ENCODE peak calls at places on chromosome 6, in ten cellular contexts. J, H, F, P, O, A, C, X, S and T are unnamed samples.

GRCh38 chr6:64736421-64736950 is 970.5 kb downstream of the EYS start:
- DNase-seq in J (no peak), H (no peak), F (no peak), P (no peak), O (peak), A (no peak), C (no peak), X (no peak), S (no peak), T (no peak)

GRCh38 chr6:136306466-136306865 is 16.8 kb upstream of the BCLAF1 start:
- DNase-seq in J (no peak), H (no peak), F (no peak), P (no peak), O (no peak), A (no peak), C (peak), X (no peak), S (no peak), T (no peak)

GRCh38 chr6:156977527-156978291 is 200.5 kb downstream of the ARID1B start:
- DNase-seq in J (peak), H (no peak), F (peak), P (no peak), O (peak), A (peak), C (no peak), X (no peak), S (no peak), T (no peak)

GRCh38 chr6:44730771-44731391 is 343.4 kb downstream of the CDC5L start:
- DNase-seq in J (no peak), H (no peak), F (no peak), P (no peak), O (peak), A (no peak), C (no peak), X (no peak), S (no peak), T (no peak)

GRCh38 chr6:27478141-27478705 is 5.3 kb upstream of the ZNF184 start:
- DNase-seq in J (peak), H (no peak), F (no peak), P (no peak), O (peak), A (peak), C (no peak), X (no peak), S (peak), T (no peak)

GRCh38 chr6:168050861-168051586 is 28.0 kb downstream of the FRMD1 start:
- DNase-seq in J (no peak), H (no peak), F (peak), P (no peak), O (peak), A (no peak), C (no peak), X (no peak), S (peak), T (no peak)

GRCh38 chr6:6923605-6924004 is 184.2 kb upstream of the RREB1 start:
- DNase-seq in J (no peak), H (no peak), F (no peak), P (no peak), O (no peak), A (no peak), C (no peak), X (no peak), S (no peak), T (no peak)

GRCh38 chr6:113363866-113364265 is 493.3 kb upstream of the MARCKS start:
- DNase-seq in J (no peak), H (no peak), F (no peak), P (no peak), O (no peak), A (no peak), C (no peak), X (no peak), S (no peak), T (no peak)

GRCh38 chr6:116409756-116410155 is 39.0 kb downstream of the DSE start:
- DNase-seq in J (no peak), H (no peak), F (no peak), P (no peak), O (no peak), A (no peak), C (no peak), X (no peak), S (no peak), T (no peak)

GRCh38 chr6:123888779-123889513 is 85.3 kb downstream of the NKAIN2 start:
- DNase-seq in J (no peak), H (no peak), F (peak), P (no peak), O (no peak), A (no peak), C (peak), X (no peak), S (no peak), T (no peak)

GRCh38 chr6:75284285-75285155 is at the start of gene TMEM30A:
- DNase-seq in J (peak), H (peak), F (peak), P (peak), O (peak), A (peak), C (peak), X (peak), S (peak), T (peak)

GRCh38 chr6:75283907-75284284 is 696 bp downstream of the TMEM30A start:
- DNase-seq in J (no peak), H (no peak), F (no peak), P (no peak), O (no peak), A (no peak), C (no peak), X (peak), S (no peak), T (no peak)

GRCh38 chr6:75280131-75280855 is 4.3 kb downstream of the TMEM30A start:
- DNase-seq in J (no peak), H (no peak), F (no peak), P (no peak), O (peak), A (no peak), C (no peak), X (no peak), S (no peak), T (no peak)

GRCh38 chr6:75281643-75282042 is 2.9 kb downstream of the TMEM30A start:
- DNase-seq in J (no peak), H (no peak), F (no peak), P (no peak), O (no peak), A (no peak), C (no peak), X (no peak), S (no peak), T (no peak)

GRCh38 chr6:75282706-75283105 is 1.9 kb downstream of the TMEM30A start:
- DNase-seq in J (no peak), H (no peak), F (no peak), P (no peak), O (no peak), A (no peak), C (no peak), X (no peak), S (no peak), T (no peak)
- H3K4me3 ChIP-seq in J (peak), H (no peak), F (no peak), P (no peak), O (peak), A (peak), C (peak), X (peak), S (peak), T (no peak)

GRCh38 chr6:1611322-1611571 is 1.5 kb downstream of the FOXC1 start:
- DNase-seq in J (no peak), H (no peak), F (peak), P (no peak), O (peak), A (no peak), C (no peak), X (no peak), S (peak), T (no peak)
- H3K4me3 ChIP-seq in J (peak), H (peak), F (peak), P (no peak), O (peak), A (peak), C (peak), X (no peak), S (peak), T (peak)

DNA sequence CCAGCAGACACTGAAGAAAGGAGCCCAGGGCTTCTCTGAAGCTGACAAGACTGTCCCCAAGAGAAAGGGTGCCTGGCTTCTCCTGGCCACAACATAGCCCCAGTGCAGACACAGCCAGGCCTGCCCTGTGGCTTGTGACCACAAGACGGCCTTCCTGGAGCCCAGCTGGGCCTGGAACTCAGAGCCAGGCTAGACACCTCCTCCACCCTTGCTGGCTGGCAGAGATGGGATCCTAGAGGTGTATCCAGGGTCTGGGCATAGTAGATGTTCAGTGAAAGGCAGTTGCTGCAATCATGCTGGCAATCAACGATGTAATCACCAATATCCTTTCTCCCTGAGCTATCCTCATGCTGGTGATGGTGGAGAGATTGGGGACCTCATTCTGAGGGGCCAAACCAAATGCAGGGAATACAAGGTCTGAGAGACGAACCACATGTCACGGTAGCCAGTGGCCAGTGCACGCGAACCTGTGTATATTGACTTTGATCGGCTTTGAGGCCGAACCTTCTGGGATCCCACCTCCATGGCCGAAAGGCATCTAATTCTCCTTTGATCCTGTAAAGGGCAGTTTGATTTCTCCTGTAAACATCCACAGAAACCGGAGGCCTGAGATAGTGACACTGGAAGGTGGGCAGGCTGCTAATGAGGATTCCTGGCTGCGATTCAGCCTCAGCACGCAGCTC is 115.2 kb downstream of the PSMB1 start:
- DNase-seq in J (no peak), H (no peak), F (no peak), P (no peak), O (no peak), A (no peak), C (no peak), X (no peak), S (no peak), T (no peak)
- H3K4me3 ChIP-seq in J (peak), H (no peak), F (peak), P (no peak), O (peak), A (no peak), C (peak), X (no peak), S (no peak), T (no peak)

DNA sequence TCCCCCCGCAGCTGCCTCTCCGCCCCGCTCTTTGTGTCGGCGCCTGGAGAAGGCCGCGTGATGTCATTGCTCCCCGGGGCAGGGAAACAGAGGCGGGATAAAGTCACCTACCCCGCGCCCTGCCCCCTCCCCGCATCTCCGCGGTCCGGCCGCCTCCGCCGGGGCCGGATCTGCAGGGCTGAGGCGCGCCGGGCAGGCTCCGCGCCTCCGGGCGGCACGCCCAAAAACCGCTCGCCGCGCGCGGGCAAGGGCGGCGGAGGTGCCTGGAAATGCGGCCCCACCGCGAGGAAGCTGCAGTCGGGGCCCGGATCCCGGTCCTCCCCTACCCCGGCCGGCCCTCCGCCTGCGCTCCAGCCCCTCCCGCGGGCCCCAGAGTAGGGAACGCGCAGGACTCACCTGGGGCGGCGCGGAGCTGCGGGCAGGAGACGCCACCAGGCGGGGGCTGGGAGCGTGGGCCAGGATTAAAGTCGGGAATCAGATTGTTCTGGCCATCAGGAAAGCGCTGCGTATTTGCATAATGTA is at the start of gene FAXC:
- DNase-seq in J (no peak), H (peak), F (no peak), P (peak), O (peak), A (peak), C (no peak), X (no peak), S (peak), T (no peak)
- H3K4me3 ChIP-seq in J (peak), H (peak), F (peak), P (peak), O (peak), A (peak), C (peak), X (no peak), S (peak), T (peak)